ENCODE peak calls at places on chromosome 5, in eight cellular contexts. One of them, this sample, is unnamed.

GRCh38 chr5:65478336-65478735 is 3.4 kb downstream of the ADAMTS6 start:
- DNase-seq in HL-60: no peak
- DNase-seq in amniotic stem cell: no peak
- DNase-seq in ovary: no peak
- DNase-seq in fibroblast of lung: no peak
- DNase-seq in CD8-positive, alpha-beta T cell: no peak
- DNase-seq in DMS153: no peak
- DNase-seq in stimulated activated CD8-positive, alpha-beta memory T cell treated with anti-CD3 and anti-CD28 coated beads, Interleukin-15, amount 100 ng/mL, for 24 hours: no peak
- DNase-seq in this sample: no peak

GRCh38 chr5:176883700-176884570 is 15.2 kb downstream of the HK3 start:
- DNase-seq in DMS153: no peak
- DNase-seq in amniotic stem cell: no peak
- DNase-seq in CD8-positive, alpha-beta T cell: no peak
- DNase-seq in stimulated activated CD8-positive, alpha-beta memory T cell treated with anti-CD3 and anti-CD28 coated beads, Interleukin-15, amount 100 ng/mL, for 24 hours: no peak
- DNase-seq in fibroblast of lung: no peak
- DNase-seq in HL-60: no peak
- DNase-seq in ovary: no peak
- DNase-seq in this sample: no peak

GRCh38 chr5:177494356-177495195 is 2.8 kb downstream of the PDLIM7 start:
- DNase-seq in amniotic stem cell: peak
- DNase-seq in HL-60: peak
- DNase-seq in stimulated activated CD8-positive, alpha-beta memory T cell treated with anti-CD3 and anti-CD28 coated beads, Interleukin-15, amount 100 ng/mL, for 24 hours: no peak
- DNase-seq in DMS153: no peak
- DNase-seq in CD8-positive, alpha-beta T cell: no peak
- DNase-seq in ovary: peak
- DNase-seq in fibroblast of lung: peak
- DNase-seq in this sample: peak

GRCh38 chr5:123756325-123756664 is 244.3 kb downstream of the CSNK1G3 start:
- DNase-seq in stimulated activated CD8-positive, alpha-beta memory T cell treated with anti-CD3 and anti-CD28 coated beads, Interleukin-15, amount 100 ng/mL, for 24 hours: no peak
- DNase-seq in HL-60: no peak
- DNase-seq in ovary: no peak
- DNase-seq in fibroblast of lung: peak
- DNase-seq in DMS153: no peak
- DNase-seq in amniotic stem cell: no peak
- DNase-seq in CD8-positive, alpha-beta T cell: no peak
- DNase-seq in this sample: no peak

GRCh38 chr5:61466017-61466416 is 134.0 kb downstream of the ZSWIM6 start:
- DNase-seq in HL-60: no peak
- DNase-seq in CD8-positive, alpha-beta T cell: no peak
- DNase-seq in stimulated activated CD8-positive, alpha-beta memory T cell treated with anti-CD3 and anti-CD28 coated beads, Interleukin-15, amount 100 ng/mL, for 24 hours: no peak
- DNase-seq in fibroblast of lung: no peak
- DNase-seq in amniotic stem cell: no peak
- DNase-seq in DMS153: no peak
- DNase-seq in ovary: no peak
- DNase-seq in this sample: no peak

GRCh38 chr5:107203231-107203630 is 467.5 kb downstream of the EFNA5 start:
- DNase-seq in fibroblast of lung: no peak
- DNase-seq in ovary: no peak
- DNase-seq in HL-60: no peak
- DNase-seq in DMS153: no peak
- DNase-seq in stimulated activated CD8-positive, alpha-beta memory T cell treated with anti-CD3 and anti-CD28 coated beads, Interleukin-15, amount 100 ng/mL, for 24 hours: no peak
- DNase-seq in amniotic stem cell: no peak
- DNase-seq in CD8-positive, alpha-beta T cell: no peak
- DNase-seq in this sample: no peak

GRCh38 chr5:3597727-3598082 is 2.1 kb downstream of the IRX1 start:
- DNase-seq in fibroblast of lung: peak
- DNase-seq in CD8-positive, alpha-beta T cell: no peak
- DNase-seq in HL-60: no peak
- DNase-seq in stimulated activated CD8-positive, alpha-beta memory T cell treated with anti-CD3 and anti-CD28 coated beads, Interleukin-15, amount 100 ng/mL, for 24 hours: no peak
- DNase-seq in ovary: no peak
- DNase-seq in DMS153: no peak
- DNase-seq in amniotic stem cell: no peak
- DNase-seq in this sample: no peak

GRCh38 chr5:113167985-113168384 is 191.4 kb downstream of the DCP2 start:
- DNase-seq in DMS153: no peak
- DNase-seq in ovary: no peak
- DNase-seq in stimulated activated CD8-positive, alpha-beta memory T cell treated with anti-CD3 and anti-CD28 coated beads, Interleukin-15, amount 100 ng/mL, for 24 hours: no peak
- DNase-seq in fibroblast of lung: no peak
- DNase-seq in CD8-positive, alpha-beta T cell: no peak
- DNase-seq in amniotic stem cell: no peak
- DNase-seq in HL-60: no peak
- DNase-seq in this sample: no peak

GRCh38 chr5:106415541-106415940 is 1255.2 kb downstream of the EFNA5 start:
- DNase-seq in CD8-positive, alpha-beta T cell: no peak
- DNase-seq in fibroblast of lung: peak
- DNase-seq in DMS153: no peak
- DNase-seq in ovary: no peak
- DNase-seq in stimulated activated CD8-positive, alpha-beta memory T cell treated with anti-CD3 and anti-CD28 coated beads, Interleukin-15, amount 100 ng/mL, for 24 hours: no peak
- DNase-seq in amniotic stem cell: peak
- DNase-seq in HL-60: no peak
- DNase-seq in this sample: peak

GRCh38 chr5:95838001-95838520 is 15.5 kb upstream of the GLRX start:
- DNase-seq in stimulated activated CD8-positive, alpha-beta memory T cell treated with anti-CD3 and anti-CD28 coated beads, Interleukin-15, amount 100 ng/mL, for 24 hours: no peak
- DNase-seq in fibroblast of lung: no peak
- DNase-seq in amniotic stem cell: no peak
- DNase-seq in HL-60: no peak
- DNase-seq in ovary: no peak
- DNase-seq in CD8-positive, alpha-beta T cell: no peak
- DNase-seq in DMS153: no peak
- DNase-seq in this sample: no peak

GRCh38 chr5:172005708-172006377 is 595 bp downstream of the FBXW11 start:
- DNase-seq in amniotic stem cell: no peak
- DNase-seq in CD8-positive, alpha-beta T cell: peak
- DNase-seq in ovary: peak
- DNase-seq in DMS153: no peak
- DNase-seq in stimulated activated CD8-positive, alpha-beta memory T cell treated with anti-CD3 and anti-CD28 coated beads, Interleukin-15, amount 100 ng/mL, for 24 hours: peak
- DNase-seq in fibroblast of lung: peak
- DNase-seq in HL-60: peak
- DNase-seq in this sample: peak

GRCh38 chr5:168114444-168115017 is 176.9 kb upstream of the WWC1 start:
- DNase-seq in CD8-positive, alpha-beta T cell: no peak
- DNase-seq in DMS153: peak
- DNase-seq in amniotic stem cell: no peak
- DNase-seq in ovary: no peak
- DNase-seq in HL-60: peak
- DNase-seq in stimulated activated CD8-positive, alpha-beta memory T cell treated with anti-CD3 and anti-CD28 coated beads, Interleukin-15, amount 100 ng/mL, for 24 hours: no peak
- DNase-seq in fibroblast of lung: peak
- DNase-seq in this sample: peak

GRCh38 chr5:74863726-74864125 is 2.5 kb downstream of the FAM169A start:
- DNase-seq in HL-60: no peak
- DNase-seq in ovary: no peak
- DNase-seq in DMS153: no peak
- DNase-seq in stimulated activated CD8-positive, alpha-beta memory T cell treated with anti-CD3 and anti-CD28 coated beads, Interleukin-15, amount 100 ng/mL, for 24 hours: no peak
- DNase-seq in CD8-positive, alpha-beta T cell: no peak
- DNase-seq in amniotic stem cell: no peak
- DNase-seq in fibroblast of lung: no peak
- DNase-seq in this sample: no peak

GRCh38 chr5:84130006-84130580 is 254.6 kb downstream of the EDIL3 start:
- DNase-seq in stimulated activated CD8-positive, alpha-beta memory T cell treated with anti-CD3 and anti-CD28 coated beads, Interleukin-15, amount 100 ng/mL, for 24 hours: no peak
- DNase-seq in amniotic stem cell: no peak
- DNase-seq in HL-60: no peak
- DNase-seq in fibroblast of lung: no peak
- DNase-seq in DMS153: no peak
- DNase-seq in CD8-positive, alpha-beta T cell: no peak
- DNase-seq in ovary: no peak
- DNase-seq in this sample: no peak

GRCh38 chr5:150146862-150147579 is 8.6 kb downstream of the PDGFRB start:
- DNase-seq in fibroblast of lung: no peak
- DNase-seq in stimulated activated CD8-positive, alpha-beta memory T cell treated with anti-CD3 and anti-CD28 coated beads, Interleukin-15, amount 100 ng/mL, for 24 hours: no peak
- DNase-seq in amniotic stem cell: no peak
- DNase-seq in HL-60: no peak
- DNase-seq in DMS153: no peak
- DNase-seq in CD8-positive, alpha-beta T cell: no peak
- DNase-seq in ovary: no peak
- DNase-seq in this sample: no peak

GRCh38 chr5:173101245-173101644 is 43.1 kb upstream of the BNIP1 start:
- DNase-seq in ovary: no peak
- DNase-seq in HL-60: no peak
- DNase-seq in CD8-positive, alpha-beta T cell: no peak
- DNase-seq in DMS153: no peak
- DNase-seq in fibroblast of lung: no peak
- DNase-seq in stimulated activated CD8-positive, alpha-beta memory T cell treated with anti-CD3 and anti-CD28 coated beads, Interleukin-15, amount 100 ng/mL, for 24 hours: no peak
- DNase-seq in amniotic stem cell: no peak
- DNase-seq in this sample: no peak

GRCh38 chr5:115463985-115464384 is 80.6 kb downstream of the FEM1C start:
- DNase-seq in fibroblast of lung: peak
- DNase-seq in amniotic stem cell: no peak
- DNase-seq in CD8-positive, alpha-beta T cell: no peak
- DNase-seq in HL-60: no peak
- DNase-seq in ovary: no peak
- DNase-seq in DMS153: no peak
- DNase-seq in stimulated activated CD8-positive, alpha-beta memory T cell treated with anti-CD3 and anti-CD28 coated beads, Interleukin-15, amount 100 ng/mL, for 24 hours: no peak
- DNase-seq in this sample: no peak

GRCh38 chr5:1007221-1007680 is 1.4 kb upstream of the NKD2 start:
- DNase-seq in HL-60: no peak
- DNase-seq in ovary: peak
- DNase-seq in stimulated activated CD8-positive, alpha-beta memory T cell treated with anti-CD3 and anti-CD28 coated beads, Interleukin-15, amount 100 ng/mL, for 24 hours: no peak
- DNase-seq in CD8-positive, alpha-beta T cell: no peak
- DNase-seq in DMS153: no peak
- DNase-seq in fibroblast of lung: no peak
- DNase-seq in amniotic stem cell: no peak
- DNase-seq in this sample: no peak

GRCh38 chr5:68845121-68845520 is 248.7 kb upstream of the SLC30A5 start:
- DNase-seq in ovary: no peak
- DNase-seq in fibroblast of lung: peak
- DNase-seq in stimulated activated CD8-positive, alpha-beta memory T cell treated with anti-CD3 and anti-CD28 coated beads, Interleukin-15, amount 100 ng/mL, for 24 hours: no peak
- DNase-seq in amniotic stem cell: no peak
- DNase-seq in DMS153: no peak
- DNase-seq in HL-60: no peak
- DNase-seq in CD8-positive, alpha-beta T cell: no peak
- DNase-seq in this sample: no peak

GRCh38 chr5:142293486-142293885 is 31.3 kb downstream of the SPRY4 start:
- DNase-seq in stimulated activated CD8-positive, alpha-beta memory T cell treated with anti-CD3 and anti-CD28 coated beads, Interleukin-15, amount 100 ng/mL, for 24 hours: no peak
- DNase-seq in DMS153: no peak
- DNase-seq in ovary: no peak
- DNase-seq in amniotic stem cell: no peak
- DNase-seq in HL-60: no peak
- DNase-seq in CD8-positive, alpha-beta T cell: no peak
- DNase-seq in fibroblast of lung: peak
- DNase-seq in this sample: no peak

GRCh38 chr5:134603059-134603458 is 29.6 kb downstream of the SAR1B start:
- DNase-seq in DMS153: no peak
- DNase-seq in fibroblast of lung: peak
- DNase-seq in CD8-positive, alpha-beta T cell: no peak
- DNase-seq in HL-60: no peak
- DNase-seq in amniotic stem cell: peak
- DNase-seq in ovary: no peak
- DNase-seq in stimulated activated CD8-positive, alpha-beta memory T cell treated with anti-CD3 and anti-CD28 coated beads, Interleukin-15, amount 100 ng/mL, for 24 hours: no peak
- DNase-seq in this sample: no peak

GRCh38 chr5:59517926-59518585 is 375.5 kb downstream of the PDE4D start:
- DNase-seq in DMS153: no peak
- DNase-seq in stimulated activated CD8-positive, alpha-beta memory T cell treated with anti-CD3 and anti-CD28 coated beads, Interleukin-15, amount 100 ng/mL, for 24 hours: no peak
- DNase-seq in amniotic stem cell: no peak
- DNase-seq in CD8-positive, alpha-beta T cell: no peak
- DNase-seq in HL-60: no peak
- DNase-seq in fibroblast of lung: peak
- DNase-seq in ovary: no peak
- DNase-seq in this sample: no peak

GRCh38 chr5:2222246-2222645 is 339.5 kb upstream of the IRX4 start:
- DNase-seq in fibroblast of lung: no peak
- DNase-seq in HL-60: no peak
- DNase-seq in amniotic stem cell: no peak
- DNase-seq in DMS153: no peak
- DNase-seq in stimulated activated CD8-positive, alpha-beta memory T cell treated with anti-CD3 and anti-CD28 coated beads, Interleukin-15, amount 100 ng/mL, for 24 hours: no peak
- DNase-seq in CD8-positive, alpha-beta T cell: no peak
- DNase-seq in ovary: no peak
- DNase-seq in this sample: no peak

GRCh38 chr5:126846756-126847155 is 69.8 kb downstream of the LMNB1 start:
- DNase-seq in DMS153: no peak
- DNase-seq in HL-60: no peak
- DNase-seq in CD8-positive, alpha-beta T cell: no peak
- DNase-seq in amniotic stem cell: no peak
- DNase-seq in ovary: no peak
- DNase-seq in fibroblast of lung: no peak
- DNase-seq in stimulated activated CD8-positive, alpha-beta memory T cell treated with anti-CD3 and anti-CD28 coated beads, Interleukin-15, amount 100 ng/mL, for 24 hours: no peak
- DNase-seq in this sample: no peak

GRCh38 chr5:17192191-17192590 is 25.2 kb upstream of the BASP1 start:
- DNase-seq in HL-60: no peak
- DNase-seq in ovary: no peak
- DNase-seq in CD8-positive, alpha-beta T cell: no peak
- DNase-seq in stimulated activated CD8-positive, alpha-beta memory T cell treated with anti-CD3 and anti-CD28 coated beads, Interleukin-15, amount 100 ng/mL, for 24 hours: no peak
- DNase-seq in amniotic stem cell: no peak
- DNase-seq in fibroblast of lung: peak
- DNase-seq in DMS153: no peak
- DNase-seq in this sample: peak

GRCh38 chr5:81609810-81610375 is 141.0 kb downstream of the SSBP2 start:
- DNase-seq in stimulated activated CD8-positive, alpha-beta memory T cell treated with anti-CD3 and anti-CD28 coated beads, Interleukin-15, amount 100 ng/mL, for 24 hours: no peak
- DNase-seq in fibroblast of lung: no peak
- DNase-seq in amniotic stem cell: no peak
- DNase-seq in ovary: no peak
- DNase-seq in DMS153: no peak
- DNase-seq in HL-60: no peak
- DNase-seq in CD8-positive, alpha-beta T cell: no peak
- DNase-seq in this sample: no peak

GRCh38 chr5:55993013-55993412 is 1.8 kb downstream of the IL6ST start:
- DNase-seq in HL-60: no peak
- DNase-seq in stimulated activated CD8-positive, alpha-beta memory T cell treated with anti-CD3 and anti-CD28 coated beads, Interleukin-15, amount 100 ng/mL, for 24 hours: no peak
- DNase-seq in DMS153: no peak
- DNase-seq in ovary: no peak
- DNase-seq in amniotic stem cell: no peak
- DNase-seq in fibroblast of lung: no peak
- DNase-seq in CD8-positive, alpha-beta T cell: no peak
- DNase-seq in this sample: peak

GRCh38 chr5:178238711-178239592 is 6.3 kb upstream of the PHYKPL start:
- DNase-seq in CD8-positive, alpha-beta T cell: no peak
- DNase-seq in DMS153: no peak
- DNase-seq in fibroblast of lung: no peak
- DNase-seq in HL-60: no peak
- DNase-seq in amniotic stem cell: no peak
- DNase-seq in stimulated activated CD8-positive, alpha-beta memory T cell treated with anti-CD3 and anti-CD28 coated beads, Interleukin-15, amount 100 ng/mL, for 24 hours: no peak
- DNase-seq in ovary: no peak
- DNase-seq in this sample: no peak

GRCh38 chr5:56433039-56433438 is 199.9 kb upstream of the ANKRD55 start:
- DNase-seq in fibroblast of lung: no peak
- DNase-seq in amniotic stem cell: no peak
- DNase-seq in stimulated activated CD8-positive, alpha-beta memory T cell treated with anti-CD3 and anti-CD28 coated beads, Interleukin-15, amount 100 ng/mL, for 24 hours: no peak
- DNase-seq in DMS153: no peak
- DNase-seq in ovary: no peak
- DNase-seq in HL-60: no peak
- DNase-seq in CD8-positive, alpha-beta T cell: no peak
- DNase-seq in this sample: no peak

GRCh38 chr5:34789021-34789531 is 49.9 kb upstream of the TTC23L start:
- DNase-seq in fibroblast of lung: peak
- DNase-seq in ovary: no peak
- DNase-seq in stimulated activated CD8-positive, alpha-beta memory T cell treated with anti-CD3 and anti-CD28 coated beads, Interleukin-15, amount 100 ng/mL, for 24 hours: no peak
- DNase-seq in DMS153: no peak
- DNase-seq in HL-60: no peak
- DNase-seq in CD8-positive, alpha-beta T cell: no peak
- DNase-seq in amniotic stem cell: no peak
- DNase-seq in this sample: no peak

GRCh38 chr5:126124706-126125345 is 298.4 kb upstream of the GRAMD2B start:
- DNase-seq in HL-60: no peak
- DNase-seq in amniotic stem cell: peak
- DNase-seq in CD8-positive, alpha-beta T cell: no peak
- DNase-seq in stimulated activated CD8-positive, alpha-beta memory T cell treated with anti-CD3 and anti-CD28 coated beads, Interleukin-15, amount 100 ng/mL, for 24 hours: no peak
- DNase-seq in fibroblast of lung: peak
- DNase-seq in DMS153: no peak
- DNase-seq in ovary: no peak
- DNase-seq in this sample: no peak

GRCh38 chr5:35963381-35963843 is 25.0 kb upstream of the CAPSL start:
- DNase-seq in fibroblast of lung: no peak
- DNase-seq in stimulated activated CD8-positive, alpha-beta memory T cell treated with anti-CD3 and anti-CD28 coated beads, Interleukin-15, amount 100 ng/mL, for 24 hours: no peak
- DNase-seq in amniotic stem cell: no peak
- DNase-seq in DMS153: no peak
- DNase-seq in ovary: no peak
- DNase-seq in HL-60: no peak
- DNase-seq in CD8-positive, alpha-beta T cell: no peak
- DNase-seq in this sample: no peak

GRCh38 chr5:106097308-106097707 is 1573.4 kb downstream of the EFNA5 start:
- DNase-seq in ovary: no peak
- DNase-seq in fibroblast of lung: peak
- DNase-seq in DMS153: no peak
- DNase-seq in stimulated activated CD8-positive, alpha-beta memory T cell treated with anti-CD3 and anti-CD28 coated beads, Interleukin-15, amount 100 ng/mL, for 24 hours: no peak
- DNase-seq in HL-60: no peak
- DNase-seq in amniotic stem cell: no peak
- DNase-seq in CD8-positive, alpha-beta T cell: no peak
- DNase-seq in this sample: no peak

GRCh38 chr5:123868267-123868666 is 356.3 kb downstream of the CSNK1G3 start:
- DNase-seq in stimulated activated CD8-positive, alpha-beta memory T cell treated with anti-CD3 and anti-CD28 coated beads, Interleukin-15, amount 100 ng/mL, for 24 hours: no peak
- DNase-seq in amniotic stem cell: no peak
- DNase-seq in DMS153: peak
- DNase-seq in HL-60: no peak
- DNase-seq in CD8-positive, alpha-beta T cell: no peak
- DNase-seq in fibroblast of lung: no peak
- DNase-seq in ovary: no peak
- DNase-seq in this sample: no peak

This sample was measured in cardiac muscle cell.